ENCODE peak calls at places on chromosomes 7 and 10, in four cellular contexts. F, E, M and X are unnamed samples.

GRCh38 chr10:124647421-124648130 is 96.6 kb downstream of the FAM53B start:
- DNase-seq in F (peak; percentile 25), E (peak; percentile 74), M (peak; percentile 96), X (peak; percentile 65)

GRCh38 chr10:92011560-92012214 is 88.1 kb downstream of the BTAF1 start:
- DNase-seq in F (peak; percentile 56), E (peak; percentile 81), M (no peak), X (no peak)

GRCh38 chr7:95092332-95092731 is 184.9 kb downstream of the PPP1R9A start:
- DNase-seq in F (no peak), E (no peak), M (no peak), X (no peak)

GRCh38 chr10:101968910-101969321 is 87.1 kb downstream of the ARMH3 start:
- DNase-seq in F (no peak), E (no peak), M (no peak), X (no peak)

GRCh38 chr7:15709978-15710377 is 23.5 kb upstream of the MEOX2 start:
- DNase-seq in F (no peak), E (peak; percentile 24), M (no peak), X (no peak)

GRCh38 chr7:26309089-26309488 is 17.4 kb downstream of the SNX10 start:
- DNase-seq in F (no peak), E (no peak), M (no peak), X (no peak)

GRCh38 chr10:58081353-58081752 is 186.3 kb downstream of the IPMK start:
- DNase-seq in F (no peak), E (no peak), M (no peak), X (no peak)

GRCh38 chr7:97005764-97006145 is 402 bp downstream of the DLX6 start:
- DNase-seq in F (peak; percentile 17), E (no peak), M (no peak), X (no peak)

GRCh38 chr10:79025113-79025832 is 43.5 kb upstream of the ZMIZ1 start:
- DNase-seq in F (no peak), E (no peak), M (peak; percentile 79), X (no peak)

GRCh38 chr7:16785316-16785715 is 19.5 kb downstream of the AGR2 start:
- DNase-seq in F (no peak), E (no peak), M (no peak), X (no peak)

GRCh38 chr7:43977525-43977924 is 20.2 kb upstream of the SPDYE1 start:
- DNase-seq in F (no peak), E (no peak), M (no peak), X (no peak)

GRCh38 chr10:126908729-126909526 is 3.7 kb downstream of the DOCK1 start:
- DNase-seq in F (no peak), E (peak; percentile 27), M (peak; percentile 22), X (no peak)

GRCh38 chr10:94299417-94299816 is 63.3 kb downstream of the NOC3L start:
- DNase-seq in F (peak; percentile 77), E (peak; percentile 13), M (no peak), X (no peak)

GRCh38 chr7:5218564-5219360 is 28.7 kb downstream of the WIPI2 start:
- DNase-seq in F (no peak), E (no peak), M (peak; percentile 85), X (no peak)

GRCh38 chr7:135147341-135147898 is 452 bp upstream of the TMEM140 start:
- DNase-seq in F (peak; percentile 74), E (peak; percentile 46), M (no peak), X (no peak)

GRCh38 chr7:133735222-133735621 is 391.9 kb upstream of the LRGUK start:
- DNase-seq in F (peak; percentile 55), E (peak; percentile 37), M (no peak), X (no peak)

GRCh38 chr10:132788180-132788830 is 2.4 kb upstream of the NKX6-2 start:
- DNase-seq in F (peak; percentile 24), E (peak; percentile 41), M (no peak), X (no peak)

DNA sequence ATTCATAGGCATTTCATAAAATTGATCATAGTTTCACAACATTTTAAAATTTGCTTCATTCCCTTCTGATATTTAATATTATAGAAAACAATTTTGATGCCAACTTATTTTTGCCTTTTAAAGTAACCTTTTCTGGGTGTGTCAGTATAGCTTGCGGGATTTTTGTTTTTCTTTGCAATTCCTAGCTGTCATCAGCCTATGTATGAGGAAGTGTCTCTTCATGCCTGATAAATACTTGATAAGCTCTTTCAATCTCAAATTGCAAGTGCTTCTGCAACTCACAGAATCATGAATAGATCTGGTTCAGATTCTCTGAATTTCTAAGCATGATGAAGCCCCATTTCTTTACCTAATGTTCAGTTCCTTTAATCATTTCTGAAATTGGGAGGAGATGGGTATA is 28.0 kb upstream of the ARHGAP21 start:
- DNase-seq in F (no peak), E (no peak), M (no peak), X (no peak)
- H3K27ac ChIP-seq in F (no peak overlapping the region), E (no peak overlapping the region), M (no peak overlapping the region), X (no peak overlapping the region)

DNA sequence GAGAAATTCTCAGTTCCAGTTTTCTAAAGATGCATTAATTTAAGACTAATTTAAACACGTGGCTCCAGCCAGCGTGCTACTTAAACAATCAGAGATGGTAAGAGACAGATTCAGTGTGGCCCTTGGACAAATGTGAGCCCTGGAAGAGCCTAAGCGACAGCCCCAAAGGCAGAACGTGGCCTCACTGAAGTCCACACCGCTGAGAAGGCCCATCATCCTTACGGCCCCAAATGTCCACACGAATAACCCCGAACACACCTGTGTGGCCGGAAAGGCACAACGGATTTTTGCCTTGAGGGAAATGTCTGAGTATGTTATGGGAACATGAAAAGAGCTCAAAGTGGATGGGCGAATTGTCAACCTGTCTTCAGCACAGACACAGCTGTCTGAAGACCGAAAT is 3.2 kb downstream of the COX19 start:
- DNase-seq in F (no peak), E (no peak), M (no peak), X (no peak)
- H3K4me3 ChIP-seq in F (no peak overlapping the region), E (no peak overlapping the region), M (no peak overlapping the region), X (no peak overlapping the region)

GRCh38 chr10:44894691-44895090 is 16.4 kb upstream of the TMEM72 start:
- DNase-seq in F (no peak), E (no peak), M (no peak), X (no peak)

GRCh38 chr10:44899450-44900080 is 11.6 kb upstream of the TMEM72 start:
- DNase-seq in F (no peak), E (no peak), M (no peak), X (no peak)

GRCh38 chr10:44895280-44895679 is 15.9 kb upstream of the TMEM72 start:
- DNase-seq in F (no peak), E (no peak), M (no peak), X (no peak)

GRCh38 chr10:44898665-44899064 is 12.5 kb upstream of the TMEM72 start:
- DNase-seq in F (no peak), E (no peak), M (no peak), X (no peak)

DNA sequence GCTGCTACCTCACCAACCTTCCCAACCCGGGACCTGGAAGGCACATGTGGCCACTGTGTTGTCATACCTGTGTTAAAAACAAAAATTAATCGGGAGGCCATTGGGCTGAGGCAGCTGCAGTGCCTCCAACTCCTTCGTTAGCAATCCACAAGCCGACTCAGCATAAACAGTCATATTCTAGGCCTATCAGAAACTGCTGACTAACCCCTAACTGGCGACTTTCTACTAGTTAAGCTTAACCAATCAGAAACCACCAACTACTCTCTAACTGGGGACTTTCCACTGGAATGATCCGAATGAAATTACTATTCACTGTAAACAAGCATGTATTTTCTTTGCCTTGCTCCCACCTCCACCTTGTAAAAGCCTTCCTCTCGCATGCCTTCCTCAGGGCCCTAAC is 14.1 kb upstream of the TMEM72 start:
- DNase-seq in F (no peak), E (no peak), M (no peak), X (no peak)
- H3K27ac ChIP-seq in F (no peak overlapping the region), E (no peak overlapping the region), M (no peak overlapping the region), X (no peak overlapping the region)

GRCh38 chr7:20784311-20785210 is 2.1 kb downstream of the SP8 start:
- DNase-seq in F (no peak), E (peak; percentile 46), M (no peak), X (no peak)
- H3K4me3 ChIP-seq in F (no peak overlapping the region), E (peak overlapping the region; percentile 53), M (peak overlapping the region; percentile 13), X (peak overlapping the region; percentile 17)

GRCh38 chr7:21908746-21909145 is 37.0 kb downstream of the CDCA7L start:
- DNase-seq in F (no peak), E (no peak), M (no peak), X (no peak)
- H3K27ac ChIP-seq in F (no peak overlapping the region), E (no peak overlapping the region), M (no peak overlapping the region), X (peak overlapping the region; percentile 70)

DNA sequence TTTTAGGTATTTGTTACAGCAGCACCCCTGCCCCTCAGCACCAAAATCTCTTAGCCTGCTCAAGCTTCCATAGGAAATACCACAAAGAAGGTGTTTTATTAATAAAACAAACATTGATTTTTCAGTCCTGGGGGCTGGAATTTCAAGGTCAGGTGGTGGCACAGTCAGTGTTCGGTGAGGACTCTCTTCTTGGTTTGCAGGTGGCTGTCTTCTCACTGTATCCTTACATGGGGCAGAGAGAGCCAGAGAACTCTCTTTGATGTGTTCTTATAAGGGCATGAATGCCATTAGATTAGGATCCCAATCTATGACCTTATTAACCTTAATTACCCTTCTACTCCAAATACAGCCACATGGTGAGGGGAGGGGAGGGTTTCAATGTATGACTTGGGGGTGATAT is 112.3 kb upstream of the PFKP start:
- DNase-seq in F (no peak), E (no peak), M (no peak), X (no peak)
- H3K4me3 ChIP-seq in F (no peak overlapping the region), E (no peak overlapping the region), M (no peak overlapping the region), X (no peak overlapping the region)

GRCh38 chr7:105009667-105010537 is 4.1 kb upstream of the KMT2E start:
- DNase-seq in F (no peak), E (peak; percentile 30), M (no peak), X (no peak)
- H3K27ac ChIP-seq in F (peak overlapping the region; percentile 100), E (peak overlapping the region; percentile 99), M (peak overlapping the region; percentile 100), X (peak overlapping the region; percentile 100)

GRCh38 chr10:19638873-19639233 is 177.4 kb upstream of the PLXDC2 start:
- DNase-seq in F (no peak), E (no peak), M (no peak), X (no peak)
- H3K4me3 ChIP-seq in F (peak overlapping the region; percentile 26), E (peak overlapping the region; percentile 40), M (peak overlapping the region; percentile 14), X (no peak overlapping the region)

GRCh38 chr10:676178-676577 is 13.3 kb downstream of the DIP2C start:
- DNase-seq in F (no peak), E (no peak), M (no peak), X (no peak)
- H3K27ac ChIP-seq in F (no peak overlapping the region), E (no peak overlapping the region), M (no peak overlapping the region), X (no peak overlapping the region)